ENCODE peak calls at places on chromosome 4, in six cellular contexts. One of them, this sample, is unnamed.

GRCh38 chr4:102612824-102613366 is 111.7 kb downstream of the NFKB1 start:
- DNase-seq in right cardiac atrium: no peak
- DNase-seq in IMR-90: no peak
- DNase-seq in testis: no peak
- DNase-seq in tibial nerve: no peak
- DNase-seq in fibroblast of lung: no peak
- DNase-seq in this sample: no peak

GRCh38 chr4:139892973-139893736 is 227.5 kb downstream of the MGST2 start:
- DNase-seq in right cardiac atrium: no peak
- DNase-seq in IMR-90: no peak
- DNase-seq in testis: no peak
- DNase-seq in tibial nerve: no peak
- DNase-seq in fibroblast of lung: peak; percentile 77
- DNase-seq in this sample: no peak

GRCh38 chr4:18022572-18023039 is 1.1 kb upstream of the LCORL start:
- DNase-seq in right cardiac atrium: no peak
- DNase-seq in IMR-90: peak; percentile 5
- DNase-seq in testis: no peak
- DNase-seq in tibial nerve: no peak
- DNase-seq in fibroblast of lung: no peak
- DNase-seq in this sample: peak; percentile 52

GRCh38 chr4:16202598-16202997 is 23.7 kb downstream of the TAPT1 start:
- DNase-seq in right cardiac atrium: no peak
- DNase-seq in IMR-90: no peak
- DNase-seq in testis: no peak
- DNase-seq in tibial nerve: no peak
- DNase-seq in fibroblast of lung: no peak
- DNase-seq in this sample: no peak

GRCh38 chr4:12852338-12853307 is 631.5 kb downstream of the RAB28 start:
- DNase-seq in right cardiac atrium: no peak
- DNase-seq in IMR-90: peak; percentile 52
- DNase-seq in testis: no peak
- DNase-seq in tibial nerve: no peak
- DNase-seq in fibroblast of lung: peak; percentile 55
- DNase-seq in this sample: no peak

GRCh38 chr4:1851160-1851559 is 4.8 kb downstream of the LETM1 start:
- DNase-seq in right cardiac atrium: no peak
- DNase-seq in IMR-90: no peak
- DNase-seq in testis: no peak
- DNase-seq in tibial nerve: no peak
- DNase-seq in fibroblast of lung: no peak
- DNase-seq in this sample: no peak

GRCh38 chr4:142497606-142498005 is 348.5 kb downstream of the INPP4B start:
- DNase-seq in right cardiac atrium: no peak
- DNase-seq in IMR-90: no peak
- DNase-seq in testis: no peak
- DNase-seq in tibial nerve: no peak
- DNase-seq in fibroblast of lung: no peak
- DNase-seq in this sample: no peak

GRCh38 chr4:89640620-89641366 is 196.2 kb downstream of the SNCA start:
- DNase-seq in right cardiac atrium: peak; percentile 23
- DNase-seq in IMR-90: peak; percentile 49
- DNase-seq in testis: peak; percentile 45
- DNase-seq in tibial nerve: no peak
- DNase-seq in fibroblast of lung: peak; percentile 63
- DNase-seq in this sample: peak; percentile 75

GRCh38 chr4:25500626-25501318 is 123.7 kb downstream of the ANAPC4 start:
- DNase-seq in right cardiac atrium: no peak
- DNase-seq in IMR-90: no peak
- DNase-seq in testis: no peak
- DNase-seq in tibial nerve: no peak
- DNase-seq in fibroblast of lung: no peak
- DNase-seq in this sample: peak; percentile 92

GRCh38 chr4:122083971-122084370 is 68.2 kb upstream of the BLTP1 start:
- DNase-seq in right cardiac atrium: no peak
- DNase-seq in IMR-90: no peak
- DNase-seq in testis: no peak
- DNase-seq in tibial nerve: no peak
- DNase-seq in fibroblast of lung: no peak
- DNase-seq in this sample: no peak

GRCh38 chr4:87073187-87073569 is 138.4 kb downstream of the AFF1 start:
- DNase-seq in right cardiac atrium: no peak
- DNase-seq in IMR-90: no peak
- DNase-seq in testis: no peak
- DNase-seq in tibial nerve: no peak
- DNase-seq in fibroblast of lung: no peak
- DNase-seq in this sample: peak; percentile 29

GRCh38 chr4:71635094-71635493 is 148.8 kb downstream of the GC start:
- DNase-seq in right cardiac atrium: no peak
- DNase-seq in IMR-90: no peak
- DNase-seq in testis: no peak
- DNase-seq in tibial nerve: no peak
- DNase-seq in fibroblast of lung: no peak
- DNase-seq in this sample: no peak

GRCh38 chr4:71639380-71639779 is 144.5 kb downstream of the GC start:
- DNase-seq in right cardiac atrium: no peak
- DNase-seq in IMR-90: no peak
- DNase-seq in testis: no peak
- DNase-seq in tibial nerve: no peak
- DNase-seq in fibroblast of lung: no peak
- DNase-seq in this sample: peak; percentile 11

GRCh38 chr4:71630783-71631182 is 153.1 kb downstream of the GC start:
- DNase-seq in right cardiac atrium: no peak
- DNase-seq in IMR-90: no peak
- DNase-seq in testis: no peak
- DNase-seq in tibial nerve: no peak
- DNase-seq in fibroblast of lung: no peak
- DNase-seq in this sample: no peak

GRCh38 chr4:71634364-71634763 is 149.5 kb downstream of the GC start:
- DNase-seq in right cardiac atrium: no peak
- DNase-seq in IMR-90: no peak
- DNase-seq in testis: no peak
- DNase-seq in tibial nerve: no peak
- DNase-seq in fibroblast of lung: no peak
- DNase-seq in this sample: no peak
- H3K27ac ChIP-seq in right cardiac atrium: no peak overlapping the region
- H3K27ac ChIP-seq in IMR-90: no peak overlapping the region
- H3K27ac ChIP-seq in testis: no peak overlapping the region
- H3K27ac ChIP-seq in tibial nerve: no peak overlapping the region
- H3K27ac ChIP-seq in fibroblast of lung: no peak overlapping the region
- H3K27ac ChIP-seq in this sample: no peak overlapping the region

GRCh38 chr4:150570123-150570522 is 11.8 kb upstream of the MAB21L2 start:
- DNase-seq in right cardiac atrium: no peak
- DNase-seq in IMR-90: no peak
- DNase-seq in testis: no peak
- DNase-seq in tibial nerve: no peak
- DNase-seq in fibroblast of lung: no peak
- DNase-seq in this sample: no peak
- H3K27ac ChIP-seq in right cardiac atrium: no peak overlapping the region
- H3K27ac ChIP-seq in IMR-90: no peak overlapping the region
- H3K27ac ChIP-seq in testis: no peak overlapping the region
- H3K27ac ChIP-seq in tibial nerve: no peak overlapping the region
- H3K27ac ChIP-seq in fibroblast of lung: no peak overlapping the region
- H3K27ac ChIP-seq in this sample: no peak overlapping the region

DNA sequence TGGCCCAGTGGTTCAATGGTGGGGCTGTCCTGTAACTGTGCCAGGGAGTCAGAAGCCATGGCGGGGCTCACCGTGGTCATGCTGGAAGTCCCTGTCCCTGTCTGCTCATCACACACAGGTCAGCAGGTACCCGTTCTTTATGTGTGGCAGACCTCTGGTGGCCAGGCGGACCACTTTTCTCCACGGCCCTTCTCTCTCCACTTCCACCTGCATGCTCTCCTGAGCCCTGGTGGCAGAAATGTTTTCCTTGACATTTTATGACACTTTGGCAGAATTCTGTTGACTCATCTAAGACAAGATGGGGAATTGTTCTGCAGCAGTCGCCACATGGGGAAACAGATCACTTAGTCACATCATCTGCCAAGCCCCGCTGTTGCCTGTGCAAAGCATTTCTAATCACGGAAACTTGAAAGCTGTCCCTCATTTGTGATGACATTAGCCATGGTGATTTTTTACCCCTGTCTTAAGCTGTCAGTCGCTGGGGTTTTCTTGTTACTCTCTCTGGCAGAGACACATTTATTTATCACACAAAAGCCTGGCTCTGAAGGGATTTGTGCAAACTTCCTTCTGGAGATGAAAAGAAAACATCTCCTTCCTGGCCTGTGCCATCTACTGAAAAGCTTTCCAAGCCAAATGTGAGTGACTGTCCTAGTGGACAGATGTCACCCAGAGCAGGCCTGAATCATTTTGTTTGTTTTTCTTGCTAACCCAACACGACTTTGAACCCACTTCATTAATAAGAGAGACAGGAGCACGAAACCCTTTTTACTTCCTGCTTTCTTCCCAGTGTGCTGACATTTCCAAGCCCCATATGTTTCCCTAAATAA is 38.8 kb upstream of the STIM2 start:
- DNase-seq in right cardiac atrium: no peak
- DNase-seq in IMR-90: peak; percentile 20
- DNase-seq in testis: no peak
- DNase-seq in tibial nerve: no peak
- DNase-seq in fibroblast of lung: no peak
- DNase-seq in this sample: no peak
- H3K27ac ChIP-seq in right cardiac atrium: no peak overlapping the region
- H3K27ac ChIP-seq in IMR-90: no peak overlapping the region
- H3K27ac ChIP-seq in testis: no peak overlapping the region
- H3K27ac ChIP-seq in tibial nerve: no peak overlapping the region
- H3K27ac ChIP-seq in fibroblast of lung: no peak overlapping the region
- H3K27ac ChIP-seq in this sample: no peak overlapping the region

DNA sequence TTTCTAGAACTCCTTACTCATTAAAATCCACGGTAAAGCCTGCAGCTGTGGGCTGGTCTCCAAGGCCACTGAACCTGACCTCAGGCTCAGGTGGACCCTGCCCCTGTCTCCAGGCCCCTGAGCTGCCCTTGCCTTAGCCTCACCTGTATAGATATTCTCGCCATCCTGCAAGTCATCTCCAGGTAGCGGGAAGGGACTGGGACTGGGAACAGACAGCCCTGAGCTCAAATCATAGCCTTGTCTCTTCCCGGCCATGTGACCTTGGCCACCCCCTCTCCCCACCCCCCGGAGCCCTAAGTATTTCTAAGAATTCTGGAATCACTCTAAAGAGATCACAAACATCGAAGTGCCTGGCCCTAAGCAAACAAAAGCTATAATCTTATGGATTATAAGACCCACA is 17.7 kb downstream of the ABLIM2 start:
- DNase-seq in right cardiac atrium: no peak
- DNase-seq in IMR-90: no peak
- DNase-seq in testis: no peak
- DNase-seq in tibial nerve: no peak
- DNase-seq in fibroblast of lung: no peak
- DNase-seq in this sample: peak; percentile 41
- H3K27ac ChIP-seq in right cardiac atrium: no peak overlapping the region
- H3K27ac ChIP-seq in IMR-90: no peak overlapping the region
- H3K27ac ChIP-seq in testis: no peak overlapping the region
- H3K27ac ChIP-seq in tibial nerve: no peak overlapping the region
- H3K27ac ChIP-seq in fibroblast of lung: no peak overlapping the region
- H3K27ac ChIP-seq in this sample: no peak overlapping the region

DNA sequence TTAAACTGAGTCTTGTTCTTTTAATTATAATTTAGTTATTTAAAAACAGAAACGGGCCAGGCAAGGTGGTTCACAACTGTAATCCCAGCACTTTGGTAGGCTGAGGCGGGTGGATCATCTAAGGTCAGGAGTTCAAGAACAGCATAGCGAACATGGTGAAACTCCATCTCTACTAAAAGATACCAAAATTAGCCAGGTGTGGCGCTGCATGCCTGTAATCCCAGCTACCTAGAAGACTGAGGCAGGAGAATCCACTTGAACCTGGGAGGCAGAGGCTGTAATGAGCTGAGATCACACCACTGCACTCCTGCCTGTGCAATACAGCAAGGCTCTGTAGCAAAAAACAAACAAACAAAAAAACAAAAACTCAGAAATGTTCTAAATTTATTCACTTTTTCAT is 852.9 kb downstream of the TECRL start:
- DNase-seq in right cardiac atrium: no peak
- DNase-seq in IMR-90: no peak
- DNase-seq in testis: no peak
- DNase-seq in tibial nerve: no peak
- DNase-seq in fibroblast of lung: no peak
- DNase-seq in this sample: no peak
- H3K27ac ChIP-seq in right cardiac atrium: no peak overlapping the region
- H3K27ac ChIP-seq in IMR-90: no peak overlapping the region
- H3K27ac ChIP-seq in testis: no peak overlapping the region
- H3K27ac ChIP-seq in tibial nerve: no peak overlapping the region
- H3K27ac ChIP-seq in fibroblast of lung: no peak overlapping the region
- H3K27ac ChIP-seq in this sample: no peak overlapping the region

This sample was measured in WERI-Rb-1.